ENCODE peak calls at places on chromosome 12, in ten cellular contexts. D is kidney epithelial cell, V is GM12878, Y is heart right ventricle, L is Caco-2, X is endodermal cell, E is HCT116, A is heart left ventricle, P is tibial artery, F is hepatocyte. S is an unnamed sample.

GRCh38 chr12:104122298-104122697 is 15.7 kb downstream of the NFYB start:
- DNase-seq in D (no peak), V (no peak), Y (no peak), L (no peak), X (peak; percentile 56), E (no peak), A (no peak), P (no peak), F (no peak), S (no peak)

GRCh38 chr12:24920141-24920540 is 28.8 kb downstream of the BCAT1 start:
- DNase-seq in D (no peak), V (no peak), Y (no peak), L (no peak), X (no peak), E (no peak), A (no peak), P (no peak), F (no peak), S (no peak)

GRCh38 chr12:79183946-79184345 is 319.4 kb downstream of the SYT1 start:
- DNase-seq in D (no peak), V (no peak), Y (no peak), L (no peak), X (no peak), E (no peak), A (no peak), P (no peak), F (no peak), S (no peak)

GRCh38 chr12:117872521-117873169 is 96.1 kb downstream of the KSR2 start:
- DNase-seq in D (no peak), V (no peak), Y (no peak), L (no peak), X (no peak), E (no peak), A (no peak), P (no peak), F (no peak), S (no peak)

GRCh38 chr12:107591095-107591375 is 94.6 kb upstream of the PWP1 start:
- DNase-seq in D (no peak), V (no peak), Y (no peak), L (no peak), X (no peak), E (no peak), A (no peak), P (no peak), F (no peak), S (no peak)

GRCh38 chr12:47085815-47086252 is 6.1 kb upstream of the AMIGO2 start:
- DNase-seq in D (no peak), V (no peak), Y (no peak), L (no peak), X (peak; percentile 71), E (no peak), A (no peak), P (no peak), F (peak; percentile 46), S (no peak)

GRCh38 chr12:131857908-131858850 is 30.0 kb downstream of the MMP17 start:
- DNase-seq in D (no peak), V (no peak), Y (no peak), L (no peak), X (no peak), E (no peak), A (no peak), P (no peak), F (no peak), S (no peak)

GRCh38 chr12:60230103-60230502 is 634.3 kb downstream of the SLC16A7 start:
- DNase-seq in D (no peak), V (no peak), Y (no peak), L (no peak), X (no peak), E (no peak), A (no peak), P (no peak), F (no peak), S (no peak)

GRCh38 chr12:53179694-53180269 is 740 bp upstream of the ZNF740 start:
- DNase-seq in D (no peak), V (no peak), Y (no peak), L (peak; percentile 45), X (no peak), E (no peak), A (no peak), P (peak; percentile 35), F (no peak), S (no peak)

GRCh38 chr12:100593490-100593889 is 20.0 kb downstream of the GAS2L3 start:
- DNase-seq in D (no peak), V (no peak), Y (no peak), L (no peak), X (no peak), E (no peak), A (no peak), P (no peak), F (no peak), S (no peak)

GRCh38 chr12:42010715-42011114 is 134.0 kb downstream of the GXYLT1 start:
- DNase-seq in D (no peak), V (no peak), Y (no peak), L (no peak), X (no peak), E (no peak), A (no peak), P (no peak), F (no peak), S (no peak)

GRCh38 chr12:18589316-18589715 is 148.5 kb downstream of the PLCZ1 start:
- DNase-seq in D (no peak), V (no peak), Y (no peak), L (no peak), X (no peak), E (no peak), A (no peak), P (no peak), F (no peak), S (no peak)

GRCh38 chr12:110966081-110966760 is 45.8 kb upstream of the MYL2 start:
- DNase-seq in D (no peak), V (no peak), Y (no peak), L (no peak), X (peak; percentile 42), E (no peak), A (no peak), P (no peak), F (no peak), S (no peak)

GRCh38 chr12:69014047-69014446 is 81.1 kb upstream of the CPM start:
- DNase-seq in D (no peak), V (no peak), Y (no peak), L (no peak), X (no peak), E (no peak), A (no peak), P (no peak), F (no peak), S (no peak)

GRCh38 chr12:99983721-99984258 is 946 bp downstream of the ANKS1B start:
- DNase-seq in D (no peak), V (no peak), Y (no peak), L (peak; percentile 2), X (no peak), E (no peak), A (no peak), P (no peak), F (peak; percentile 4), S (no peak)

DNA sequence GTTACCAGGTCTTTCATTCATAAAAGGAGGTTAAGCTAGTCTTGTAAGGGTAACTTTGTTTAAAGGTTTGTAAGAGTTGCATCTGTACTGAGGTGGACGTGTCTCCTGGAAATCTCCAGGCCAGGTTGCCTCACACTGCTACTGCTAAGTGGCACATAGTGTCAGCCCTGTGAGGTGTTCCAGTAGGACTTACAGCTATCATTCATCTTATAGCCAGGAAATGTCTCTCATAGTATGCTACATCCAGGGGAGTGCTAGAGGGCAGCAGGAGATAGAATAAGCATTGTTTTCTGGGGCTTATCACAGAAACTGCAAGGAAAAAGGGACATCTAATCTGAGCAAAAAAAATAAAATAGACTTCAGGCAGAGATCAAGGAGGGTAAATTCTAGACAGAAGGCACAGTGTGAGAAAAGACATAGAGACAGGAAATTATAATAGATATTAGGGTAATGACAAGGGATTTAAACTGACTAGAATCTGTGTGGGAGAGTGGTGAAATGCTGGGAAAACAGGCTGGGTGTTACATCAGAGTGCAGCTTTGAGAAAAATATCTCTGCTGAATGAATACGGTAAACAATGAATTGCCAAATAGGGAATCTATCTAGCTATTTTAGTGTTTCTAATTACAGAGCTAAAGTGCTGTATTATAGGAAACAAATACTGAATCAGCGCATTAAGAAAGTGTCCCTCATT is 205.0 kb upstream of the ABCD2 start:
- DNase-seq in D (no peak), V (no peak), Y (no peak), L (no peak), X (no peak), E (no peak), A (no peak), P (no peak), F (no peak), S (no peak)
- TF ChIP-seq CTCF in D (no peak), V (peak; percentile 19), Y (no peak), L (no peak), X (no peak), E (no peak), A (no peak), P (no peak), F (no peak), S (no peak)

DNA sequence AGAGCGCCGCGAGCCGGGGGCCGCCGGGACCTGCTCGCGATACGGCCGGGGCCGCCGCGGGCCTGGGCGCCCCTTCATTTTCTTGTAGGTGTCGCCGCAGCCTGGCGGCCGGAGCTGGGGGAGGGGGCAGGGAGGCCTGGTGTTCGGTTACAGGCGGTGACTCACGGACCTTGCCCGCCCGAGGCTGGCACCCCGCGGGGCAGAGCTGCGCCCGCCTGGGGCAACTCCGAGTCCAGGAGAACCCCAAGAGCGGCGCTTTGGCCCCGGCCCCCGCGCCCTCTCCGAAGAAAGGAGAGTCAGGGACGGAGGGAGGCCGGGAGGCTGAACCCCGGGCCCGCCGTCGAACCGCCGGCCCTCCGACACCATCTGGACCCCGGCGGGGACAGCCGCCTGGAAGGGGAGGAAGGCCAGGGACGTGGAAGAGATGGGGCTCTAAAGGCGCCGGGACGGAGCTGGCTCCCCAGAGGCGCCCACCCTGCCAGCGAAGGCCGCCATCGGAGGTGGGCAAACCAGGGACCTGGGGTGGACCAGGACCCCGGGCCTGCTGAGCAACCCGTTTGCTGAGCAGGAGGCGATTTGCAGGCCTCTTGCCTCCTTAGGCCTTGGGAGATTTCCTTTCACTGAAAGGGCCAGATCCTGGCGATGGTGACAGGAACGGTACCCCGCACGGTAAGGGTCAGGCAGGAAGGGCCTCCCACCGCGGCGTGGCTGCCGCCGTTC is 828 bp upstream of the NUAK1 start:
- DNase-seq in D (no peak), V (no peak), Y (peak; percentile 79), L (peak; percentile 73), X (peak; percentile 98), E (peak; percentile 56), A (peak; percentile 77), P (peak; percentile 78), F (peak; percentile 90), S (no peak)
- H3K4me3 ChIP-seq in D (peak overlapping the region; percentile 81), V (no peak overlapping the region), Y (peak overlapping the region; percentile 93), L (peak overlapping the region; percentile 82), X (peak overlapping the region; percentile 98), E (peak overlapping the region; percentile 66), A (peak overlapping the region; percentile 78), P (peak overlapping the region; percentile 82), F (peak overlapping the region; percentile 85), S (no peak overlapping the region)

GRCh38 chr12:30985814-30986452 is 59.4 kb downstream of the TSPAN11 start:
- DNase-seq in D (no peak), V (no peak), Y (peak; percentile 61), L (peak; percentile 80), X (peak; percentile 94), E (peak; percentile 27), A (peak; percentile 39), P (no peak), F (peak; percentile 76), S (no peak)
- TF ChIP-seq CTCF in D (peak; percentile 97), V (peak; percentile 81), Y (peak; percentile 72), L (peak; percentile 91), X (peak; percentile 99), E (peak; percentile 71), A (peak; percentile 52), P (peak; percentile 36), F (peak; percentile 78), S (peak; percentile 87)

GRCh38 chr12:12741705-12742104 is 24.5 kb downstream of the CDKN1B start:
- DNase-seq in D (no peak), V (no peak), Y (no peak), L (no peak), X (no peak), E (no peak), A (no peak), P (no peak), F (no peak), S (no peak)
- H3K4me3 ChIP-seq in D (no peak overlapping the region), V (no peak overlapping the region), Y (no peak overlapping the region), L (no peak overlapping the region), X (peak overlapping the region; percentile 33), E (no peak overlapping the region), A (peak overlapping the region; percentile 7), P (no peak overlapping the region), F (no peak overlapping the region), S (no peak overlapping the region)